ENCODE peak calls at places on chromosomes 4 and X, in six cellular contexts. H, N, G, Y, W and D are unnamed samples.

GRCh38 chr4:117700111-117700892 is 334.0 kb upstream of the NDST3 start:
- DNase-seq in H (no peak), N (no peak), G (no peak), Y (peak), W (peak), D (no peak)

GRCh38 chrX:110569506-110569905 is 210.9 kb downstream of the RTL9 start:
- DNase-seq in W (no peak), G (no peak), Y (peak), H (no peak), N (peak), D (no peak)

GRCh38 chr4:38926917-38927316 is 59.3 kb downstream of the FAM114A1 start:
- DNase-seq in G (no peak), W (no peak), N (no peak), H (no peak), Y (no peak), D (no peak)

GRCh38 chrX:130426531-130426930 is 24.7 kb downstream of the RBMX2 start:
- DNase-seq in H (no peak), N (no peak), Y (no peak), G (no peak), W (no peak), D (no peak)

GRCh38 chr4:99483636-99484035 is 27.2 kb upstream of the C4orf17 start:
- DNase-seq in Y (no peak), W (no peak), N (peak), H (no peak), G (no peak), D (no peak)

GRCh38 chr4:158010346-158010745 is 162.5 kb downstream of the GASK1B start:
- DNase-seq in H (no peak), W (no peak), G (no peak), N (no peak), Y (no peak), D (no peak)

GRCh38 chrX:123190096-123190495 is 6.0 kb downstream of the GRIA3 start:
- DNase-seq in W (no peak), N (no peak), Y (no peak), G (no peak), H (no peak), D (no peak)

GRCh38 chr4:121676388-121677075 is 20.2 kb downstream of the ANXA5 start:
- DNase-seq in W (no peak), H (no peak), Y (no peak), G (no peak), N (no peak), D (no peak)